ENCODE peak calls at places on chromosomes 16 and 17, in six cellular contexts. Q is HTR-8/SVneo; N is CD8-positive, alpha-beta memory T cell; O is HCEC 1CT; B is sciatic nerve; F is T-cell. R is an unnamed sample.
A peak's percentile ranks its signal among the peaks of the same experiment; 100 is the strongest.

GRCh38 chr16:58907297-58907696 is 173.2 kb upstream of the GOT2 start:
- DNase-seq in B (no peak), F (no peak), O (no peak), Q (no peak), N (no peak), R (no peak)

GRCh38 chr17:76384987-76385891 is 830 bp downstream of the SPHK1 start:
- DNase-seq in F (no peak), Q (no peak), B (peak; percentile 76), N (no peak), O (peak; percentile 79), R (peak; percentile 65)

GRCh38 chr16:88561485-88562369 is 8.5 kb upstream of the ZC3H18 start:
- DNase-seq in N (peak; percentile 47), F (peak; percentile 47), B (no peak), O (peak; percentile 48), Q (peak; percentile 76), R (peak; percentile 62)

GRCh38 chr16:73792199-73793108 is 504.2 kb upstream of the PSMD7 start:
- DNase-seq in O (no peak), Q (no peak), F (no peak), B (no peak), N (no peak), R (no peak)

GRCh38 chr16:66862023-66862520 is 17.9 kb downstream of the CA7 start:
- DNase-seq in F (no peak), B (no peak), N (no peak), Q (no peak), O (no peak), R (no peak)

GRCh38 chr16:11639925-11640899 is 28.0 kb upstream of the SNN start:
- DNase-seq in Q (peak; percentile 91), F (no peak), O (peak; percentile 99), N (no peak), B (peak; percentile 87), R (no peak)

GRCh38 chr17:80218391-80218790 is 1.7 kb downstream of the SGSH start:
- DNase-seq in O (no peak), N (no peak), Q (no peak), B (no peak), F (no peak), R (no peak)

GRCh38 chr16:84829168-84829965 is 9.6 kb downstream of the CRISPLD2 start:
- DNase-seq in B (no peak), Q (peak; percentile 81), N (no peak), F (no peak), O (peak; percentile 90), R (no peak)

GRCh38 chr17:73359987-73360410 is 48.2 kb upstream of the CDC42EP4 start:
- DNase-seq in O (no peak), Q (no peak), F (no peak), N (no peak), B (no peak), R (no peak)

GRCh38 chr16:85446846-85447656 is 166.1 kb upstream of the GSE1 start:
- DNase-seq in Q (no peak), B (no peak), O (no peak), F (no peak), N (no peak), R (no peak)

GRCh38 chr17:81576621-81577277 is 24.6 kb upstream of the FAAP100 start:
- DNase-seq in B (no peak), N (no peak), O (peak; percentile 90), F (no peak), Q (peak; percentile 86), R (no peak)

GRCh38 chr17:68326681-68327080 is 35.4 kb downstream of the ARSG start:
- DNase-seq in Q (no peak), B (no peak), F (no peak), N (no peak), O (peak; percentile 11), R (peak; percentile 59)

GRCh38 chr17:34131386-34131785 is 123.7 kb upstream of the CCL2 start:
- DNase-seq in O (no peak), F (no peak), Q (no peak), N (no peak), B (no peak), R (no peak)

GRCh38 chr17:19248149-19248922 is 11.2 kb downstream of the EPN2 start:
- DNase-seq in B (no peak), Q (no peak), N (no peak), O (no peak), F (no peak), R (no peak)

GRCh38 chr16:4053663-4054479 is 62.4 kb downstream of the ADCY9 start:
- DNase-seq in B (peak; percentile 82), N (no peak), F (no peak), O (peak; percentile 90), Q (no peak), R (no peak)

GRCh38 chr17:45284176-45285140 is 22.6 kb upstream of the SPATA32 start:
- DNase-seq in O (no peak), B (no peak), F (peak; percentile 23), N (no peak), Q (no peak), R (peak; percentile 61)

GRCh38 chr17:5861849-5862248 is 208.3 kb upstream of the WSCD1 start:
- DNase-seq in B (no peak), Q (no peak), F (no peak), O (no peak), N (no peak), R (no peak)

GRCh38 chr16:56284521-56284920 is 93.2 kb downstream of the GNAO1 start:
- DNase-seq in B (no peak), F (no peak), O (no peak), Q (no peak), N (no peak), R (no peak)

GRCh38 chr17:50367401-50367800 is 5.6 kb downstream of the MRPL27 start:
- DNase-seq in F (no peak), O (no peak), N (no peak), B (no peak), Q (no peak), R (no peak)

GRCh38 chr17:52237151-52237550 is 78.6 kb upstream of the CA10 start:
- DNase-seq in Q (no peak), N (no peak), B (no peak), O (no peak), F (no peak), R (no peak)

GRCh38 chr17:50537721-50538548 is 5.4 kb downstream of the EPN3 start:
- DNase-seq in O (no peak), F (no peak), Q (no peak), B (no peak), N (no peak), R (no peak)

GRCh38 chr16:85204242-85205010 is 92.2 kb upstream of the CIBAR2 start:
- DNase-seq in F (no peak), O (peak; percentile 30), N (no peak), B (no peak), Q (no peak), R (no peak)

GRCh38 chr16:62077998-62078397 is 41.8 kb upstream of the CDH8 start:
- DNase-seq in O (no peak), N (no peak), B (no peak), F (no peak), Q (no peak), R (no peak)

GRCh38 chr16:86391486-86391885 is 118.8 kb upstream of the FOXF1 start:
- DNase-seq in B (no peak), O (peak; percentile 25), N (no peak), F (no peak), Q (no peak), R (no peak)

GRCh38 chr16:55569025-55569424 is 2.5 kb downstream of the CAPNS2 start:
- DNase-seq in B (peak; percentile 62), N (no peak), Q (no peak), O (no peak), F (no peak), R (no peak)

GRCh38 chr16:55048745-55049144 is 118.1 kb downstream of the IRX5 start:
- DNase-seq in N (no peak), O (no peak), F (no peak), B (no peak), Q (no peak), R (no peak)

GRCh38 chr17:27502526-27503324 is 46.5 kb downstream of the KSR1 start:
- DNase-seq in Q (no peak), O (no peak), F (no peak), N (no peak), B (no peak), R (no peak)

GRCh38 chr16:2214721-2214970 is at the start of gene PGP:
- DNase-seq in Q (no peak), O (no peak), N (no peak), B (no peak), F (no peak), R (no peak)

GRCh38 chr17:61495161-61495857 is 43.1 kb downstream of the TBX4 start:
- DNase-seq in N (no peak), B (no peak), F (no peak), Q (peak; percentile 68), O (peak; percentile 16), R (no peak)

GRCh38 chr16:10982430-10983174 is 38.2 kb downstream of the CLEC16A start:
- DNase-seq in F (no peak), O (no peak), Q (no peak), B (no peak), N (no peak), R (no peak)

GRCh38 chr16:16124438-16124837 is 98.9 kb downstream of the ABCC6 start:
- DNase-seq in N (no peak), Q (no peak), O (no peak), B (no peak), F (no peak), R (no peak)

GRCh38 chr17:82830249-82830661 is 9.6 kb downstream of the ZNF750 start:
- DNase-seq in F (no peak), O (no peak), B (no peak), Q (no peak), N (no peak), R (no peak)

GRCh38 chr17:31544186-31544585 is 152.7 kb downstream of the RAB11FIP4 start:
- DNase-seq in O (no peak), F (no peak), N (no peak), B (no peak), Q (no peak), R (no peak)

GRCh38 chr16:56613706-56614105 is 5.3 kb downstream of the MT2A start:
- DNase-seq in O (no peak), N (no peak), F (no peak), B (no peak), Q (no peak), R (no peak)